ENCODE peak calls at places on chromosomes 6 and 20, in six cellular contexts. H is H54, J is Peyer's patch, P is IMR-90, G is H1, W is spleen. E is an unnamed sample.

GRCh38 chr6:149657441-149657840 is 8.9 kb upstream of the KATNA1 start:
- DNase-seq in H (no peak), J (no peak), P (no peak), G (no peak), W (no peak), E (no peak)

GRCh38 chr6:139449611-139450000 is 75.2 kb upstream of the CITED2 start:
- DNase-seq in H (no peak), J (no peak), P (peak; percentile 55), G (no peak), W (no peak), E (peak; percentile 54)

GRCh38 chr6:7996538-7997225 is 67.5 kb downstream of the BLOC1S5 start:
- DNase-seq in H (no peak), J (no peak), P (peak; percentile 78), G (no peak), W (no peak), E (no peak)

GRCh38 chr6:105310947-105311346 is 91.9 kb downstream of the PREP start:
- DNase-seq in H (no peak), J (no peak), P (no peak), G (no peak), W (no peak), E (no peak)

GRCh38 chr6:46453756-46454316 is 37.4 kb downstream of the RCAN2 start:
- DNase-seq in H (no peak), J (no peak), P (no peak), G (no peak), W (no peak), E (no peak)

GRCh38 chr6:64672651-64673050 is 1034.4 kb downstream of the EYS start:
- DNase-seq in H (no peak), J (no peak), P (no peak), G (no peak), W (no peak), E (no peak)

GRCh38 chr6:154080434-154081189 is 41.6 kb downstream of the OPRM1 start:
- DNase-seq in H (no peak), J (no peak), P (no peak), G (no peak), W (no peak), E (no peak)

GRCh38 chr6:149895702-149896310 is 2.1 kb downstream of the RAET1E start:
- DNase-seq in H (peak; percentile 67), J (no peak), P (peak; percentile 62), G (no peak), W (peak; percentile 71), E (no peak)

GRCh38 chr6:24283043-24283985 is 74.5 kb downstream of the DCDC2 start:
- DNase-seq in H (peak; percentile 57), J (peak; percentile 19), P (peak; percentile 61), G (no peak), W (no peak), E (peak; percentile 57)

GRCh38 chr6:7920425-7920824 is 9.8 kb upstream of the TXNDC5 start:
- DNase-seq in H (no peak), J (no peak), P (no peak), G (no peak), W (no peak), E (no peak)

GRCh38 chr20:52481443-52481842 is 289.9 kb upstream of the ZFP64 start:
- DNase-seq in H (no peak), J (no peak), P (peak; percentile 50), G (no peak), W (no peak), E (no peak)

GRCh38 chr6:84081222-84081621 is 47.6 kb downstream of the MRAP2 start:
- DNase-seq in H (no peak), J (no peak), P (no peak), G (no peak), W (no peak), E (no peak)

DNA sequence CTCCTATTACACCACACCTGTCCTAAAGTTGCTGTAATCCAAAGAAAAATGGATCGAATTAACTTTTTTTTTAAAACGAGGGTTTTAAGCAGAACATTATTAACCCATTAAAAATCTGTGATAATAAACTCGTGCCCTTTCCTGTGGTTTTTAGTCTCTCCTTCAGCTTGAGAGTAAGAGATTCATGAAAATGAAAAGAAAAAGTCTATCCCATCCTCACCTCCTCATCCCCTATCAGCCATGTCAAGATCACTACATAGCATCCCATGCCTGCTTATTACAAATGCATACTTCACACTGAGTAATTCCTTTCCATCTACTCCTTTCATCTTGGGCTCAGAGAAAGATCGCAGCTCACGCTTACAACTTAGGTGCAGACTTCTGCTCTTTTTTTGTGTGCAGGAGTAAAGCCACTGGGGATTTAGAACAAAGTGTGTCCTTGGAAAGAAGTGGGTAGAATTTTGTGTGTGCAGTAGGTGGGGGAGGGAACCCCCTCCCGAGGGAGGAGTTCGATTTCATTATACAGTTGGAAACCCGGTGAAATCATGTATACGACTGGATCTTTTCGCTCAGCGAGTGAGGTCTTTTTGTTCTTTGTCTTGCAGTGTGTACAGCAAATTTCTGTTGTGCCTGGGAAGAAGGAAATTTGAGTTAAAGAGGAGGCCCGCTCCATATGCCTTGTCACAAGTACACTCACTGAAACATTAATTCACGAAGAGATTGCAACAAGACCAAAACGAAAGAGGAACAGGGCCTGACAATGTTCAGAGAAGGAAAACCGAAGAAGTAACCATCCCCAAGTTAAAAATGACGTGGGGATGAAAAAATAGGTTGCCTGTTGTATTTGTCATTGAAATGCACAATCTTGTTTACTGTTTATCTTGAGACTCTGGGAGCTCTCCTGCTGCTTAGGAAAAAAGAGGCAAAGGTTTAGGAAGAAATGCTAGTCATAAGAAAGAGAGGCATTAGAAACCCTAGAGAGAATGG is 146.5 kb upstream of the ZNF217 start:
- DNase-seq in H (no peak), J (no peak), P (peak; percentile 44), G (no peak), W (no peak), E (peak; percentile 29)
- TF ChIP-seq POLR2A in H (peak; percentile 20), J (peak; percentile 31), P (no peak), G (no peak), W (no peak), E (no peak)

GRCh38 chr6:160055378-160055777 is 66.2 kb upstream of the SLC22A1 start:
- DNase-seq in H (no peak), J (no peak), P (no peak), G (no peak), W (no peak), E (no peak)

GRCh38 chr6:160055813-160056212 is 65.8 kb upstream of the SLC22A1 start:
- DNase-seq in H (no peak), J (no peak), P (no peak), G (no peak), W (no peak), E (no peak)

GRCh38 chr6:160058603-160059215 is 62.9 kb upstream of the SLC22A1 start:
- DNase-seq in H (no peak), J (no peak), P (no peak), G (no peak), W (no peak), E (no peak)

GRCh38 chr6:160054913-160055312 is 66.7 kb upstream of the SLC22A1 start:
- DNase-seq in H (no peak), J (no peak), P (no peak), G (no peak), W (no peak), E (no peak)

DNA sequence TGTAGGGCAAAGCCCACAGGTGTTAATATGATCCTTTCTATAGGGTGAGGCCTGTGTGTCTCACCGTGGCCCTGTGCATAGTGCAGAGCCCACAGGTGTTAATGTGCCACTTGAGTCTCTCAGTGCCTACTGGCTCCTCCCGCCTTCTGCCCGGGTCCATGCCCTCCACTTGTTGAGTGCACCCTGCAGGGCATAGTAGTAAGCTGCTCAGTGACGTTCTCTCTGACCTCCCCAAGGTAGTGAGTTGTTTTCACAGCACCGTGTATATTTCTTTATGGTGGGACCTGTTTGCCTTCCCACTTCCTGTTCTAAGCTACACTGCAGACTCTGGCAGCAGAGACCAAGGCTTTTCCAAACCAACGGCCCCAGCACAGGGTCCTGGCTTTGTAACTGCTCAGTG is 64.5 kb upstream of the SLC22A1 start:
- DNase-seq in H (no peak), J (no peak), P (no peak), G (no peak), W (no peak), E (no peak)
- TF ChIP-seq POLR2A in H (no peak), J (no peak), P (no peak), G (no peak), W (no peak), E (no peak)

DNA sequence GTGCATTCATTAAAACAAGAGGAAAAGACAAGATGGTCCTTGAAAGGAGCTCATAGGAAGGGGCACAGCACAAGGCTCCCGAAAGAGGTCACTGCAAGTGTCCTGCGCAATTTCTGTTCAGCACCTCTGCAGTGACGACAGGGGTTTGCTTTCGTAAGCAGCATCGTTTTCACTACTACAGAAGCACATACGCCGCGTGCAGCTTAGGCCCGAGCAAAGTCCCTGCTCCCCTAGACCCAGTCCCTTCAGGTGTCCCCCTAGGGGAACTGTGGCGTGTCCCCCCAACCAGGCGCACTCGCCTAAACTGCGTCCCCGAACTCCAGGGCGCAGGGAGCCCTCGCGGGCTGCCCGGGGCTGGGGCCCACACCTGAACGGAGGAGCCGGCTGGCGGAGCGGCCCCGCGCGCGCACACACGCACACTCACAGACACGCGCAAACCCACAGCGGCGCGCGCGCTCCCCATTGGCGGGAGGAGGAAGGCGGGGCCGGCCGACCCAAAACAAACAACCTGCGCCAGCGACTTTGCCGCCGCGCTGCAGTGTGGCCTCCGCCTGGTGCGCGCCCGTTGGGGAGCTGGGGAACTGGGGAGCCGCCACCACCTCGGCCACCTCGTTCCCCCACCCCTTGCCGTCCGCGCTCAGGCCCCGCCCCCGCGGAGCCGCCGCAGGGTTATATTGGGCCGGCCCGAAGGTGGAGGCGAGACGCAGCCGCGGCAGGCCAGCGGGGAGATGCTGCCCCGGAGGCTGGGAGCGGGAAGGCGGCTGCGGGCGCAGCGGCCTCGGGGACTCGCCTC is at the start of gene FOXQ1:
- DNase-seq in H (no peak), J (no peak), P (peak; percentile 40), G (peak; percentile 81), W (peak; percentile 56), E (no peak)
- TF ChIP-seq POLR2A in H (no peak), J (no peak), P (no peak), G (no peak), W (no peak), E (no peak)

GRCh38 chr6:53066059-53066406 is 829 bp downstream of the FBXO9 start:
- DNase-seq in H (peak; percentile 29), J (peak; percentile 47), P (peak; percentile 28), G (no peak), W (peak; percentile 89), E (peak; percentile 76)

GRCh38 chr6:53066874-53067273 is 1.7 kb downstream of the FBXO9 start:
- DNase-seq in H (no peak), J (no peak), P (no peak), G (no peak), W (no peak), E (peak; percentile 64)

GRCh38 chr6:53062369-53062639 is 2.9 kb upstream of the FBXO9 start:
- DNase-seq in H (no peak), J (no peak), P (no peak), G (no peak), W (no peak), E (no peak)

GRCh38 chr6:53065266-53066058 is at the start of gene FBXO9:
- DNase-seq in H (peak; percentile 75), J (peak; percentile 65), P (no peak), G (peak; percentile 82), W (peak; percentile 96), E (peak; percentile 91)

DNA sequence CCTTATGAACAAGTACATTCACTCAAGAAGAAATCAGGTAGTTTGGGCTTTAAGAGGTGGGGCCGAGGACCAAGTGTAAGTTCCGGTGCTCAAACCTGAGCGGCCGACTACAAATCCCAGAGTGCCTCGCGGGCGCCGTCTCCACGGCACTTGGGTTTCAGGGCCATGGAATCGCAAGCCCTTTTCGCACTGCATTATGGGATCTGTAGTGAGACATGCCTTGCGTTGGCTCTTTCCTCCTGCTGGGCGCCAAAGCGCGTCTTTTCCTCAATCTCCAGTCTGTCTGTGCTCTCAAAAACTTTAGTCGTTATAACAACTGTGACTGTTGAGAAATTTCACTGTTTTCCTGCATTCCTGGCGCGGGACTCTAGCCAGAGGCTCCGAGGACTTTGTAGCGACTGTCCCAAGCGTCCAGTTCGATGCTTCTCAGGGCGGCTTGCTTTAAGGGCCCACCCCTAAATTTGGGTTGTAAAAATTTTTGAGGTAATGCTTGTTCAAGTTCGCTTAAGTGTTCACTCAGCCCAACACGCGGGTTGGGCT is 408 bp upstream of the FBXO9 start:
- DNase-seq in H (peak; percentile 96), J (peak; percentile 97), P (peak; percentile 97), G (peak; percentile 89), W (peak; percentile 99), E (peak; percentile 98)
- TF ChIP-seq POLR2A in H (no peak), J (no peak), P (no peak), G (no peak), W (no peak), E (peak; percentile 81)

E was measured in erythroblast.